ENCODE peak calls at places on chromosomes 12 and 14, in nine cellular contexts. X is NCI-H2029; F is sigmoid colon; E is endodermal cell; R is right cardiac atrium; V is mesenchymal stem cell; C is RWPE1; G is CD8-positive, alpha-beta memory T cell; I is T follicular helper cell. B is an unnamed sample.

GRCh38 chr12:12600659-12601058 is 11.0 kb upstream of the CREBL2 start:
- DNase-seq in X (no peak), F (no peak), E (peak), R (peak), V (no peak), C (no peak), G (no peak), I (no peak), B (no peak)

GRCh38 chr14:76828339-76829015 is 2.3 kb downstream of the LRRC74A start:
- DNase-seq in X (no peak), F (no peak), E (peak), R (no peak), V (no peak), C (no peak), G (no peak), I (no peak), B (no peak)

GRCh38 chr14:75831455-75831854 is 150.3 kb downstream of the TGFB3 start:
- DNase-seq in X (peak), F (peak), E (no peak), R (peak), V (no peak), C (no peak), G (peak), I (peak), B (no peak)

GRCh38 chr14:102279688-102280348 is 25.1 kb downstream of the MOK start:
- DNase-seq in X (no peak), F (no peak), E (no peak), R (no peak), V (peak), C (peak), G (no peak), I (no peak), B (no peak)

GRCh38 chr14:49989980-49990379 is 97.1 kb downstream of the ARF6 start:
- DNase-seq in X (no peak), F (no peak), E (no peak), R (no peak), V (no peak), C (no peak), G (no peak), I (no peak), B (no peak)

GRCh38 chr14:87261621-87262020 is 731.4 kb downstream of the GALC start:
- DNase-seq in X (no peak), F (no peak), E (no peak), R (no peak), V (no peak), C (no peak), G (no peak), I (no peak), B (no peak)

GRCh38 chr12:101243074-101243473 is 33.0 kb upstream of the SLC5A8 start:
- DNase-seq in X (no peak), F (no peak), E (no peak), R (no peak), V (no peak), C (no peak), G (no peak), I (no peak), B (no peak)

GRCh38 chr12:131604146-131604844 is 106.6 kb upstream of the SFSWAP start:
- DNase-seq in X (no peak), F (no peak), E (no peak), R (peak), V (no peak), C (no peak), G (peak), I (peak), B (no peak)

GRCh38 chr14:50062438-50063039 is 53.8 kb downstream of the VCPKMT start:
- DNase-seq in X (no peak), F (no peak), E (peak), R (no peak), V (peak), C (peak), G (peak), I (peak), B (no peak)

GRCh38 chr14:65038966-65039365 is 52.3 kb downstream of the FNTB start:
- DNase-seq in X (no peak), F (no peak), E (no peak), R (no peak), V (no peak), C (no peak), G (no peak), I (no peak), B (no peak)

GRCh38 chr14:104927901-104928300 is 3.2 kb downstream of the PLD4 start:
- DNase-seq in X (no peak), F (no peak), E (no peak), R (no peak), V (no peak), C (no peak), G (no peak), I (no peak), B (no peak)